ENCODE peak calls at places on chromosome X, in ten cellular contexts. One of them, this sample, is unnamed.

GRCh38 chrX:74521961-74522833 is 92.2 kb downstream of the RLIM start:
- DNase-seq in sigmoid colon: peak; percentile 81
- DNase-seq in GM10248: no peak
- DNase-seq in AG20443: peak; percentile 27
- DNase-seq in stimulated activated CD8-positive, alpha-beta memory T cell treated with anti-CD3 and anti-CD28 coated beads, Interleukin-12 subunit alpha, Interleukin-12 subunit beta, amount 100 ng/mL, for 1 hour: no peak
- DNase-seq in iPS DF 19.7: no peak
- DNase-seq in NT2/D1: no peak
- DNase-seq in AG08395: peak; percentile 28
- DNase-seq in adrenal gland: no peak
- DNase-seq in HS-5: no peak
- DNase-seq in this sample: no peak

GRCh38 chrX:134782796-134783195 is 124.5 kb upstream of the PLAC1 start:
- DNase-seq in sigmoid colon: no peak
- DNase-seq in GM10248: no peak
- DNase-seq in AG20443: peak; percentile 16
- DNase-seq in stimulated activated CD8-positive, alpha-beta memory T cell treated with anti-CD3 and anti-CD28 coated beads, Interleukin-12 subunit alpha, Interleukin-12 subunit beta, amount 100 ng/mL, for 1 hour: no peak
- DNase-seq in iPS DF 19.7: no peak
- DNase-seq in NT2/D1: no peak
- DNase-seq in AG08395: peak; percentile 53
- DNase-seq in adrenal gland: no peak
- DNase-seq in HS-5: no peak
- DNase-seq in this sample: no peak

GRCh38 chrX:115539841-115540240 is 21.1 kb upstream of the PLS3 start:
- DNase-seq in sigmoid colon: no peak
- DNase-seq in GM10248: no peak
- DNase-seq in AG20443: no peak
- DNase-seq in stimulated activated CD8-positive, alpha-beta memory T cell treated with anti-CD3 and anti-CD28 coated beads, Interleukin-12 subunit alpha, Interleukin-12 subunit beta, amount 100 ng/mL, for 1 hour: no peak
- DNase-seq in iPS DF 19.7: no peak
- DNase-seq in NT2/D1: no peak
- DNase-seq in AG08395: no peak
- DNase-seq in adrenal gland: no peak
- DNase-seq in HS-5: no peak
- DNase-seq in this sample: no peak

GRCh38 chrX:131746491-131746968 is 202.7 kb downstream of the OR13H1 start:
- DNase-seq in sigmoid colon: peak; percentile 93
- DNase-seq in GM10248: no peak
- DNase-seq in AG20443: peak; percentile 36
- DNase-seq in stimulated activated CD8-positive, alpha-beta memory T cell treated with anti-CD3 and anti-CD28 coated beads, Interleukin-12 subunit alpha, Interleukin-12 subunit beta, amount 100 ng/mL, for 1 hour: no peak
- DNase-seq in iPS DF 19.7: no peak
- DNase-seq in NT2/D1: peak; percentile 13
- DNase-seq in AG08395: peak; percentile 55
- DNase-seq in adrenal gland: peak; percentile 89
- DNase-seq in HS-5: no peak
- DNase-seq in this sample: peak; percentile 83

GRCh38 chrX:134525086-134525792 is 65.3 kb downstream of the HPRT1 start:
- DNase-seq in sigmoid colon: no peak
- DNase-seq in GM10248: no peak
- DNase-seq in AG20443: no peak
- DNase-seq in stimulated activated CD8-positive, alpha-beta memory T cell treated with anti-CD3 and anti-CD28 coated beads, Interleukin-12 subunit alpha, Interleukin-12 subunit beta, amount 100 ng/mL, for 1 hour: no peak
- DNase-seq in iPS DF 19.7: no peak
- DNase-seq in NT2/D1: no peak
- DNase-seq in AG08395: no peak
- DNase-seq in adrenal gland: no peak
- DNase-seq in HS-5: no peak
- DNase-seq in this sample: no peak

GRCh38 chrX:1300449-1300848 is 31.8 kb downstream of the CSF2RA start:
- DNase-seq in sigmoid colon: no peak
- DNase-seq in GM10248: no peak
- DNase-seq in AG20443: no peak
- DNase-seq in stimulated activated CD8-positive, alpha-beta memory T cell treated with anti-CD3 and anti-CD28 coated beads, Interleukin-12 subunit alpha, Interleukin-12 subunit beta, amount 100 ng/mL, for 1 hour: no peak
- DNase-seq in iPS DF 19.7: peak; percentile 17
- DNase-seq in NT2/D1: peak; percentile 79
- DNase-seq in AG08395: no peak
- DNase-seq in adrenal gland: no peak
- DNase-seq in HS-5: no peak
- DNase-seq in this sample: no peak

GRCh38 chrX:135393046-135393445 is 28.7 kb upstream of the SMIM10L2A start:
- DNase-seq in sigmoid colon: no peak
- DNase-seq in GM10248: no peak
- DNase-seq in AG20443: no peak
- DNase-seq in stimulated activated CD8-positive, alpha-beta memory T cell treated with anti-CD3 and anti-CD28 coated beads, Interleukin-12 subunit alpha, Interleukin-12 subunit beta, amount 100 ng/mL, for 1 hour: no peak
- DNase-seq in iPS DF 19.7: no peak
- DNase-seq in NT2/D1: no peak
- DNase-seq in AG08395: no peak
- DNase-seq in adrenal gland: no peak
- DNase-seq in HS-5: no peak
- DNase-seq in this sample: no peak

GRCh38 chrX:41035582-41035981 is 49.7 kb upstream of the USP9X start:
- DNase-seq in sigmoid colon: no peak
- DNase-seq in GM10248: no peak
- DNase-seq in AG20443: no peak
- DNase-seq in stimulated activated CD8-positive, alpha-beta memory T cell treated with anti-CD3 and anti-CD28 coated beads, Interleukin-12 subunit alpha, Interleukin-12 subunit beta, amount 100 ng/mL, for 1 hour: no peak
- DNase-seq in iPS DF 19.7: no peak
- DNase-seq in NT2/D1: no peak
- DNase-seq in AG08395: no peak
- DNase-seq in adrenal gland: no peak
- DNase-seq in HS-5: no peak
- DNase-seq in this sample: no peak

GRCh38 chrX:77347572-77347971 is 99.6 kb upstream of the FGF16 start:
- DNase-seq in sigmoid colon: no peak
- DNase-seq in GM10248: no peak
- DNase-seq in AG20443: no peak
- DNase-seq in stimulated activated CD8-positive, alpha-beta memory T cell treated with anti-CD3 and anti-CD28 coated beads, Interleukin-12 subunit alpha, Interleukin-12 subunit beta, amount 100 ng/mL, for 1 hour: no peak
- DNase-seq in iPS DF 19.7: no peak
- DNase-seq in NT2/D1: no peak
- DNase-seq in AG08395: no peak
- DNase-seq in adrenal gland: no peak
- DNase-seq in HS-5: no peak
- DNase-seq in this sample: no peak

This sample was measured in GM06990.